ENCODE peak calls at places on chromosome X, in eight cellular contexts. A is fibroblast of pulmonary artery; N is A549; U is GM06990; Q is coronary artery; R is mucosa of descending colon; X is right lobe of liver; C is CD8-positive, alpha-beta T cell. L is an unnamed sample.

GRCh38 chrX:114611018-114611619 is 27.2 kb downstream of the HTR2C start:
- DNase-seq in A (peak), N (peak), U (peak), Q (no peak), R (no peak), X (no peak), C (no peak), L (peak)

GRCh38 chrX:135295238-135295943 is 13.9 kb upstream of the ETDC start:
- DNase-seq in A (peak), N (no peak), U (peak), Q (no peak), R (peak), X (peak), C (peak), L (peak)

GRCh38 chrX:114797494-114797893 is 213.6 kb downstream of the HTR2C start:
- DNase-seq in A (no peak), N (no peak), U (no peak), Q (no peak), R (no peak), X (no peak), C (no peak), L (no peak)

GRCh38 chrX:50067435-50068292 is 133.1 kb downstream of the AKAP4 start:
- DNase-seq in A (peak), N (peak), U (no peak), Q (no peak), R (no peak), X (peak), C (no peak), L (peak)

GRCh38 chrX:68828740-68829593 is at the start of gene EFNB1:
- DNase-seq in A (peak), N (peak), U (peak), Q (peak), R (peak), X (peak), C (peak), L (peak)

GRCh38 chrX:46920235-46920634 is 8.0 kb downstream of the JADE3 start:
- DNase-seq in A (no peak), N (no peak), U (no peak), Q (no peak), R (no peak), X (no peak), C (no peak), L (no peak)

GRCh38 chrX:12139934-12140611 is 1.8 kb downstream of the FRMPD4 start:
- DNase-seq in A (peak), N (peak), U (no peak), Q (no peak), R (no peak), X (no peak), C (no peak), L (no peak)

GRCh38 chrX:140697618-140698017 is 11.9 kb upstream of the LINC00632 start:
- DNase-seq in A (no peak), N (no peak), U (no peak), Q (no peak), R (no peak), X (no peak), C (no peak), L (no peak)

GRCh38 chrX:55758033-55758432 is 40.5 kb downstream of the RRAGB start:
- DNase-seq in A (peak), N (no peak), U (no peak), Q (no peak), R (no peak), X (no peak), C (no peak), L (no peak)

GRCh38 chrX:14899607-14900006 is 26.4 kb downstream of the MOSPD2 start:
- DNase-seq in A (peak), N (peak), U (peak), Q (no peak), R (no peak), X (no peak), C (no peak), L (no peak)

GRCh38 chrX:53048169-53049126 is at the start of gene GPR173:
- DNase-seq in A (peak), N (no peak), U (no peak), Q (peak), R (peak), X (no peak), C (no peak), L (no peak)

GRCh38 chrX:11944486-11944885 is 186.4 kb downstream of the MSL3 start:
- DNase-seq in A (peak), N (peak), U (no peak), Q (no peak), R (no peak), X (no peak), C (no peak), L (peak)

GRCh38 chrX:71563921-71564320 is 14.3 kb upstream of the GCNA start:
- DNase-seq in A (no peak), N (no peak), U (no peak), Q (no peak), R (no peak), X (no peak), C (no peak), L (no peak)

GRCh38 chrX:54386314-54386713 is 28.5 kb upstream of the WNK3 start:
- DNase-seq in A (no peak), N (no peak), U (no peak), Q (no peak), R (no peak), X (no peak), C (no peak), L (no peak)
- TF ChIP-seq CTCF in A (no peak), N (no peak), U (no peak), Q (no peak), R (no peak), X (no peak), C (no peak), L (no peak)

GRCh38 chrX:70424801-70425200 is 1.7 kb downstream of the GDPD2 start:
- DNase-seq in A (no peak), N (no peak), U (no peak), Q (no peak), R (no peak), X (no peak), C (no peak), L (no peak)

GRCh38 chrX:70426286-70427278 is 3.5 kb downstream of the GDPD2 start:
- DNase-seq in A (no peak), N (no peak), U (no peak), Q (no peak), R (no peak), X (no peak), C (no peak), L (no peak)

GRCh38 chrX:70421618-70422017 is 1.5 kb upstream of the GDPD2 start:
- DNase-seq in A (peak), N (no peak), U (no peak), Q (no peak), R (no peak), X (no peak), C (no peak), L (no peak)

GRCh38 chrX:70422886-70423336 is at the start of gene GDPD2:
- DNase-seq in A (peak), N (peak), U (no peak), Q (no peak), R (no peak), X (no peak), C (no peak), L (no peak)

DNA sequence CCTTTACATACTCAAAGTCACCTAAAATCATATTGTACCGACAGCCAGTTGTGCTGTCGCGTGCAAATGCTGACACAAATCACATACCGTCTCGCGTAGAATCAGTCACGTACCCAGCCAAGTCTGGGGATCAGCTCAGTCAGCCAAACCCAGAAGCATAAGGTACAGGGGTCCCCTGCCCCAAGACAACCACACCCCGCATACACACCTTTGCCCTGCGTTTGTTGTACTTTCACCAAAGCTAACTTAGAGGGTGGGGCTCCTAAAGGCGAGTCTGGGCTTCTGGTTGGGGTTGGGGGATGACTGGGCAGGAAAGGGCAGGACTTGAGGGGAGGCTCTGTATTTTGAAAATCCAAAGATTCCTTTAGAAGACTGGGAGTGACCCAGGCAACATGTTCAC is 823 bp downstream of the GDPD2 start:
- DNase-seq in A (no peak), N (no peak), U (no peak), Q (no peak), R (no peak), X (no peak), C (no peak), L (no peak)
- H3K4me3 ChIP-seq in A (no peak), N (no peak), U (no peak), Q (no peak), R (no peak), X (no peak), C (no peak), L (no peak)

GRCh38 chrX:443676-444210 is 57.0 kb upstream of the PPP2R3B start:
- DNase-seq in A (no peak), N (no peak), U (no peak), Q (no peak), R (no peak), X (peak), C (no peak), L (no peak)
- TF ChIP-seq CTCF in A (no peak), N (no peak), U (no peak), Q (no peak), R (no peak), X (no peak), C (no peak), L (no peak)

DNA sequence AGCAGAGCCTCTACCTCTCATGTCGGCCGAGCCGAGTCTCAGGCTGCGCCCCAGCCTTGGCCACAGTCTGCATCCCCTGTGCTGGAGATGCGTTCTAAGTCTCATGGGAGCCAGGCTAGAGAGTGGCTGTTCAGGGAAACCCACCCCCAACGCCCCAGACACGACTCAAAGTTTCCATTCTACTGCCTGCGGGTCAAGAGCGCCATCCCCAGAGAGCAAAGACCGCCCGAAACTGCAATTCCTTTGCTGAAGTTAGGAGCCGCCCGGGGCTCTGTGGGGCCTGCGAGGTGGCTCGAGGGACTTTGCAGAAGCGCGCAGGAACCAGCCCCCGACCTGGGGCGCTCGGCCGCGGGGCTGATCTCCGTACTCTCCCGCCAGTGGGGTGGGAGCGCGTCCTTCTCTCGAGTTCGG is 10.0 kb upstream of the ELF4 start:
- DNase-seq in A (no peak), N (no peak), U (peak), Q (no peak), R (no peak), X (no peak), C (no peak), L (no peak)
- H3K4me3 ChIP-seq in A (peak), N (peak), U (peak), Q (peak), R (no peak), X (peak), C (peak), L (peak)

DNA sequence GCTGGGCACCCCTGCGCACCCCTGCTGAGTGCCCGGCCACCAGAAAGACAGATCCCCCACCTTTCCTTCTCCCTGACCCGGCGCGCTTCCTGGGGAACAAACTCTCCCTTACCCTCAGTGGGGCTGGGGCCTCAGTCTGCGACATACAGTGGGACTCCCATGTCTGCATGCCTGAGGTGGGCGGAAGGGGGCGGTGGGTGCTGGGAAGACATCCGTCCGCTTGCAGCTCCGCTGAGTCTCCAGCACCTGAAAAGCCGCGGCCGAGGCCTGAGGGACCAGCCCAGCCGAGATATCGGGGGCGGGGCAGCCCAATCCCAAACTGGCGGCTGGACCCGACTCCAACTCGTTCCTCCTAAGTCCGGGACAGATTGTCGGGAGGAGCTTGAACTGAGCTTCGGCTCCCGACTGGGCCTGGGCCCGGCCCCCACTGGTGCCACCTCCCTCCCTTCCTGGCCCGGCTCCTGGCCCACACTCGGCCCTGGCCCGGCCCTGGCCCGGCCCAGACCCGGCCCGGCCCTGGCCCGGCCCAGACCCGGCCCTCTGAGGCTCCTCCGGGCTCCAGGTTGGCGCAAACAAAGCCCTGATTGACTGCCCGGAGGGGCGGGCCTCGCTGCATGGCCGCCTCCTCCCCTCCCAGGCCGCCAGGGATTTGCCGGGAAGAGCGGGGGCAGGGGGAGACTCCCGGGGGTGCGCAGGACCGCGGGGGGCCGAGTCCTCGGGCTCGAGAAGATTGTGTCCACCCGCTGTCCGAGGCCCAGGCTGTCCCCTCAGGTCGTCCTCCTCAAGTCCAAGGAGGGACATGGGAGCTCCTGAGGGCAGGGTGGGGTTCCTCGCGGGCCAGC is 878 bp upstream of the SLC16A2 start:
- DNase-seq in A (peak), N (peak), U (no peak), Q (peak), R (peak), X (peak), C (peak), L (peak)
- TF ChIP-seq CTCF in A (no peak), N (no peak), U (no peak), Q (no peak), R (no peak), X (no peak), C (no peak), L (no peak)

GRCh38 chrX:124239324-124239723 is 93.1 kb upstream of the TEX13D start:
- DNase-seq in A (no peak), N (no peak), U (no peak), Q (no peak), R (no peak), X (no peak), C (no peak), L (no peak)
- H3K4me3 ChIP-seq in A (no peak), N (no peak), U (no peak), Q (no peak), R (no peak), X (no peak), C (no peak), L (no peak)

GRCh38 chrX:119181491-119181890 is 53.9 kb upstream of the KIAA1210 start:
- DNase-seq in A (peak), N (peak), U (no peak), Q (no peak), R (no peak), X (peak), C (no peak), L (no peak)
- TF ChIP-seq CTCF in A (peak), N (peak), U (peak), Q (no peak), R (no peak), X (peak), C (no peak), L (peak)

L was measured in astrocyte of the cerebellum.